ENCODE peak calls at places on chromosomes 7 and 10, in seven cellular contexts. O is cardiac muscle cell, T is upper lobe of right lung, V is DND-41, U is Karpas-422, D is heart left ventricle, N is suprapubic skin. A is an unnamed sample. For H3K4me1, the result is how much of the 10 kb centered on the place peaks cover.

GRCh38 chr7:4157651-4158050 is 524.4 kb upstream of the FOXK1 start:
- DNase-seq in V (no peak), D (no peak), N (no peak), U (no peak), O (no peak), T (no peak), A (no peak)

GRCh38 chr10:126702181-126702580 is 31.7 kb upstream of the C10orf90 start:
- DNase-seq in T (no peak), N (no peak), V (no peak), D (no peak), O (peak), U (no peak), A (no peak)

GRCh38 chr10:110498087-110498981 is 627 bp downstream of the DUSP5 start:
- DNase-seq in O (peak), U (peak), D (peak), T (peak), V (peak), N (peak), A (no peak)

GRCh38 chr10:75233444-75234016 is 2.2 kb downstream of the COMTD1 start:
- DNase-seq in V (peak), D (no peak), T (no peak), U (peak), N (no peak), O (no peak), A (no peak)

GRCh38 chr10:74610299-74610698 is 216.1 kb upstream of the KAT6B start:
- DNase-seq in T (no peak), V (no peak), U (no peak), D (no peak), N (no peak), O (no peak), A (no peak)

GRCh38 chr10:48774416-48775205 is 89.9 kb downstream of the WDFY4 start:
- DNase-seq in T (no peak), D (no peak), N (no peak), V (no peak), O (no peak), U (no peak), A (no peak)

GRCh38 chr7:102260856-102261255 is 25.8 kb upstream of the SH2B2 start:
- DNase-seq in T (no peak), V (no peak), N (no peak), O (peak), U (no peak), D (peak), A (no peak)

GRCh38 chr10:122232781-122233180 is 38.3 kb upstream of the BTBD16 start:
- DNase-seq in V (no peak), T (no peak), N (no peak), D (no peak), O (peak), U (no peak), A (no peak)

GRCh38 chr10:15348579-15348978 is 22.5 kb downstream of the FAM171A1 start:
- DNase-seq in O (peak), U (no peak), D (peak), V (no peak), T (no peak), N (no peak), A (no peak)

GRCh38 chr7:124908258-124908657 is 21.4 kb downstream of the POT1 start:
- DNase-seq in O (no peak), V (no peak), D (no peak), U (no peak), N (no peak), T (no peak), A (no peak)

GRCh38 chr7:107446531-107446930 is 23.3 kb upstream of the GPR22 start:
- DNase-seq in D (no peak), N (no peak), T (no peak), O (no peak), U (no peak), V (no peak), A (no peak)

GRCh38 chr10:15802375-15802949 is 57.8 kb downstream of the MINDY3 start:
- DNase-seq in O (peak), T (no peak), N (no peak), D (no peak), V (no peak), U (no peak), A (no peak)

GRCh38 chr10:130770018-130770630 is 541.4 kb downstream of the TCERG1L start:
- DNase-seq in V (no peak), N (no peak), U (no peak), T (peak), O (no peak), D (no peak), A (no peak)

GRCh38 chr10:109115179-109115578 is 808.1 kb downstream of the XPNPEP1 start:
- DNase-seq in O (no peak), D (no peak), V (no peak), U (no peak), T (no peak), N (no peak), A (no peak)

GRCh38 chr7:154484406-154484805 is 432.2 kb downstream of the DPP6 start:
- DNase-seq in V (no peak), O (no peak), D (no peak), N (no peak), T (no peak), U (no peak), A (no peak)
- H3K27ac ChIP-seq in V (no peak), O (no peak), D (no peak), N (no peak), T (no peak), U (no peak), A (no peak)

GRCh38 chr10:62083413-62083794 is 181.9 kb downstream of the ARID5B start:
- DNase-seq in N (no peak), O (peak), T (no peak), V (no peak), U (peak), D (no peak), A (no peak)

GRCh38 chr10:62082729-62083412 is 181.4 kb downstream of the ARID5B start:
- DNase-seq in T (no peak), N (no peak), O (peak), V (no peak), U (peak), D (no peak), A (peak)

GRCh38 chr10:62084434-62084833 is 182.9 kb downstream of the ARID5B start:
- DNase-seq in T (no peak), V (no peak), D (no peak), O (peak), N (no peak), U (no peak), A (no peak)

GRCh38 chr10:62085404-62085803 is 183.2 kb downstream of the RTKN2 start:
- DNase-seq in O (no peak), N (no peak), U (no peak), T (no peak), D (no peak), V (no peak), A (no peak)

DNA sequence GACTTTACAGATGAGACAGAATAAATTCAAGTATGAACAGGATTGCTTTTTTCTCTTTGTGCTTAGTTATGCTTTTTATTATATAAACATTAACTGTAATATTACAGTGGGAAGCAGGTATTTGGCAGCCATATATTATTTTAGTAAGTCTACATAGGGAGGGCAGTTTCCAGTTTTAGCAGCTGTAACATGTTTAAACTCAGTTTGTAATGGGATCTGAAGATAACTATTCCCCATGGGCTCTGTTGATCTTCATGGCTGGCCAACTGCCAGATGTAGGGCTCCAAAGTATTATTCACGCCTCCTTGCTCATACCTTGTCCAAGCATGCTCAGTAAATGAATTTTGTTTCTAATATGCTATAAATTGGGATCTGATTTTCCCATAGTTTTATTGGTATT is 182.4 kb downstream of the ARID5B start:
- DNase-seq in U (peak), D (peak), O (peak), T (no peak), N (no peak), V (no peak), A (no peak)
- H3K4me1 ChIP-seq in U (half or more), D (half or more), O (under half), T (under half), N (half or more), V (under half), A (under half)

GRCh38 chr7:117216436-117217069 is 106.3 kb downstream of the WNT2 start:
- DNase-seq in T (no peak), N (no peak), D (no peak), V (no peak), U (no peak), O (no peak), A (no peak)
- H3K4me3 ChIP-seq in T (no peak), N (no peak), D (no peak), V (no peak), U (no peak), O (no peak), A (no peak)

GRCh38 chr7:54946764-54947163 is 72.1 kb upstream of the EGFR start:
- DNase-seq in U (no peak), D (no peak), N (no peak), V (no peak), T (no peak), O (no peak), A (no peak)

GRCh38 chr7:54940748-54941147 is 78.1 kb upstream of the EGFR start:
- DNase-seq in N (no peak), V (no peak), O (no peak), D (no peak), T (no peak), U (no peak), A (no peak)

GRCh38 chr7:54947266-54947665 is 71.6 kb upstream of the EGFR start:
- DNase-seq in D (no peak), V (no peak), N (no peak), U (no peak), O (no peak), T (no peak), A (no peak)

GRCh38 chr7:54944179-54944578 is 74.6 kb upstream of the EGFR start:
- DNase-seq in N (no peak), D (no peak), U (no peak), T (no peak), O (peak), V (no peak), A (no peak)

DNA sequence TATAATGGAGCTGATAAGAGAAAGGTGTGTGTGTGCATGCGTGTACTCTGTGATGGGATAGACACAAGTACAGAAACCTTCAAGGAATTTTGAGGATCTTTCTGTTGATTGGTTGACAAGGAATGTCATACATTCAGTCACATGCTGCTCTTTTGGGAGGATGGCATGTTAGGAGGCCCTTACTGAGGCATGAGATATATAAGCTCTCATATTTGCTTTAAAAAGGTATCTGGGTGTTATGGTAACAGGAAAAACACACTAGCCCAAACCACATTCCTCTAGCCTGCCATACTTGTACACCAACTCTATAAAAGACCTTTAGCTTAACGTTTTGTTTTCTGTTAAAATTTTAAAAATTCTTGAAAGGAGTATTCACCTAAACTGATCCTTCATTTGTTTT is 72.5 kb upstream of the EGFR start:
- DNase-seq in N (no peak), O (no peak), U (no peak), T (no peak), D (no peak), V (no peak), A (no peak)
- H3K27ac ChIP-seq in N (peak), O (no peak), U (no peak), T (no peak), D (no peak), V (no peak), A (no peak)

GRCh38 chr7:55569797-55570196 is 2.5 kb downstream of the VOPP1 start:
- DNase-seq in N (no peak), V (no peak), D (no peak), T (no peak), O (no peak), U (no peak), A (no peak)

GRCh38 chr7:55570218-55570873 is 2.0 kb downstream of the VOPP1 start:
- DNase-seq in U (no peak), O (no peak), N (no peak), T (no peak), D (no peak), V (no peak), A (no peak)

GRCh38 chr7:55570939-55571338 is 1.4 kb downstream of the VOPP1 start:
- DNase-seq in O (peak), U (no peak), N (no peak), D (no peak), V (no peak), T (no peak), A (no peak)

GRCh38 chr7:55568613-55569268 is 3.6 kb downstream of the VOPP1 start:
- DNase-seq in T (no peak), N (no peak), O (peak), D (no peak), V (peak), U (no peak), A (no peak)

GRCh38 chr7:55569269-55569663 is 3.0 kb downstream of the VOPP1 start:
- DNase-seq in N (no peak), V (no peak), O (no peak), T (no peak), U (peak), D (no peak), A (no peak)
- H3K4me1 ChIP-seq in N (half or more), V (half or more), O (under half), T (under half), U (under half), D (under half), A (half or more)

GRCh38 chr10:42646692-42647640 is 8.6 kb upstream of the ZNF33B start:
- DNase-seq in U (no peak), N (no peak), V (no peak), O (no peak), T (no peak), D (no peak), A (no peak)

GRCh38 chr10:42654419-42654818 is 16.0 kb upstream of the ZNF33B start:
- DNase-seq in N (no peak), U (no peak), O (no peak), T (no peak), D (no peak), V (no peak), A (no peak)

GRCh38 chr10:42650374-42650773 is 12.0 kb upstream of the ZNF33B start:
- DNase-seq in U (no peak), V (no peak), O (no peak), N (no peak), T (no peak), D (no peak), A (no peak)

GRCh38 chr10:42648512-42648911 is 10.1 kb upstream of the ZNF33B start:
- DNase-seq in N (no peak), U (no peak), D (no peak), O (no peak), T (no peak), V (no peak), A (no peak)

GRCh38 chr10:42652860-42653259 is 14.5 kb upstream of the ZNF33B start:
- DNase-seq in V (no peak), T (no peak), N (no peak), U (no peak), D (no peak), O (no peak), A (no peak)
- H3K4me3 ChIP-seq in V (no peak), T (no peak), N (no peak), U (no peak), D (no peak), O (no peak), A (no peak)

A was measured in naive thymus-derived CD4-positive, alpha-beta T cell.